ENCODE peak calls at places on chromosomes 16 and 17, in nine cellular contexts. E, Z, A, M, N, Q, G, P and H are unnamed samples.
A peak's percentile ranks its signal among the peaks of the same experiment; 100 is the strongest.

GRCh38 chr17:43801844-43802243 is 21.6 kb downstream of the CFAP97D1 start:
- DNase-seq in A (no peak), M (no peak), P (no peak), E (no peak), Z (no peak), Q (no peak), N (no peak), G (no peak), H (no peak)

GRCh38 chr17:27985306-27985705 is 57.2 kb upstream of the NLK start:
- DNase-seq in Q (no peak), G (no peak), A (peak; percentile 73), M (no peak), P (no peak), N (no peak), Z (no peak), E (no peak), H (peak; percentile 50)

GRCh38 chr16:67181346-67181745 is 2.4 kb downstream of the MATCAP1 start:
- DNase-seq in E (no peak), A (no peak), Z (no peak), P (no peak), M (no peak), Q (no peak), G (no peak), N (peak; percentile 76), H (no peak)

GRCh38 chr17:44308865-44309264 is 464 bp downstream of the RUNDC3A start:
- DNase-seq in E (no peak), Q (no peak), M (no peak), Z (no peak), G (no peak), P (no peak), N (no peak), A (no peak), H (no peak)

GRCh38 chr16:50842589-50842988 is 100.7 kb downstream of the CYLD start:
- DNase-seq in M (no peak), E (no peak), A (no peak), Q (no peak), P (no peak), G (no peak), N (peak; percentile 5), Z (no peak), H (no peak)

GRCh38 chr16:84806256-84806889 is 13.4 kb upstream of the CRISPLD2 start:
- DNase-seq in A (peak; percentile 91), Q (no peak), G (no peak), M (no peak), P (peak; percentile 83), Z (no peak), N (peak; percentile 97), E (peak; percentile 31), H (no peak)

GRCh38 chr17:72683506-72684404 is 408.7 kb downstream of the SLC39A11 start:
- DNase-seq in Q (no peak), P (peak; percentile 86), E (peak; percentile 18), Z (no peak), N (peak; percentile 97), A (no peak), M (no peak), G (no peak), H (no peak)

GRCh38 chr17:8192070-8192815 is 2.3 kb upstream of the BORCS6 start:
- DNase-seq in N (peak; percentile 77), Q (no peak), P (peak; percentile 64), Z (no peak), M (no peak), G (peak; percentile 74), E (peak; percentile 93), A (peak; percentile 53), H (peak; percentile 93)

GRCh38 chr17:56431736-56432135 is 161.8 kb upstream of the NOG start:
- DNase-seq in Z (peak; percentile 57), E (no peak), M (no peak), P (no peak), N (peak; percentile 21), G (no peak), Q (no peak), A (no peak), H (no peak)

GRCh38 chr17:73630531-73630930 is 13.7 kb downstream of the SDK2 start:
- DNase-seq in G (no peak), Q (no peak), A (no peak), M (no peak), E (no peak), P (no peak), Z (no peak), N (no peak), H (no peak)

GRCh38 chr16:50059111-50059510 is 6.7 kb upstream of the HEATR3 start:
- DNase-seq in E (no peak), P (no peak), M (no peak), G (no peak), N (no peak), Q (no peak), Z (no peak), A (no peak), H (no peak)

GRCh38 chr17:75844530-75845057 is 390 bp upstream of the UNC13D start:
- DNase-seq in Q (no peak), N (no peak), E (peak; percentile 39), G (no peak), A (no peak), P (peak; percentile 62), M (peak; percentile 62), Z (no peak), H (no peak)

GRCh38 chr17:69961488-69962145 is 113.4 kb upstream of the KCNJ16 start:
- DNase-seq in Z (peak; percentile 25), A (no peak), G (peak; percentile 16), P (no peak), M (no peak), N (no peak), E (no peak), Q (no peak), H (no peak)

GRCh38 chr16:2489581-2489980 is 14.7 kb downstream of the TBC1D24 start:
- DNase-seq in G (no peak), P (no peak), N (no peak), M (no peak), A (no peak), Z (no peak), E (no peak), Q (no peak), H (no peak)

GRCh38 chr17:10748475-10749110 is 18.8 kb upstream of the TMEM220 start:
- DNase-seq in P (no peak), E (no peak), G (no peak), A (no peak), Z (no peak), N (no peak), Q (no peak), M (no peak), H (no peak)

GRCh38 chr17:57670769-57671545 is 74.1 kb downstream of the CCDC182 start:
- DNase-seq in Q (no peak), P (no peak), Z (no peak), M (no peak), E (no peak), A (no peak), N (no peak), G (no peak), H (no peak)

GRCh38 chr17:38727661-38728220 is 2.4 kb upstream of the CISD3 start:
- DNase-seq in Q (peak; percentile 43), Z (no peak), E (peak; percentile 39), G (no peak), M (peak; percentile 70), A (no peak), P (no peak), N (no peak), H (no peak)

GRCh38 chr17:32584792-32585191 is 98.0 kb downstream of the CDK5R1 start:
- DNase-seq in N (no peak), G (no peak), P (no peak), Q (no peak), E (no peak), M (no peak), A (no peak), Z (no peak), H (no peak)

GRCh38 chr16:67339453-67339852 is 12.8 kb downstream of the LRRC36 start:
- DNase-seq in P (peak; percentile 37), M (no peak), G (no peak), Q (no peak), N (peak; percentile 11), A (peak; percentile 29), E (peak; percentile 26), Z (no peak), H (peak; percentile 52)

GRCh38 chr16:24858219-24859041 is 12.7 kb downstream of the SLC5A11 start:
- DNase-seq in A (peak; percentile 75), Z (peak; percentile 54), G (peak; percentile 81), M (peak; percentile 52), P (peak; percentile 19), Q (peak; percentile 4), N (peak; percentile 56), E (peak; percentile 46), H (peak; percentile 73)

GRCh38 chr17:40179923-40180659 is 2.8 kb downstream of the RAPGEFL1 start:
- DNase-seq in P (peak; percentile 29), N (peak; percentile 82), A (no peak), G (no peak), E (no peak), Z (no peak), Q (no peak), M (no peak), H (no peak)